ENCODE peak calls at places on chromosomes 13 and 19, in ten cellular contexts. C, X, L, S, H, G, I, N, Q and B are unnamed samples.

GRCh38 chr13:114089341-114089740 is 43.1 kb downstream of the RASA3 start:
- DNase-seq in S (no peak), G (peak; percentile 5), X (no peak), N (no peak), L (peak; percentile 44), Q (no peak), C (no peak), I (no peak), H (no peak), B (no peak)

GRCh38 chr19:13842294-13843103 is 34.4 kb upstream of the NANOS3 start:
- DNase-seq in X (peak; percentile 91), C (peak; percentile 93), H (peak; percentile 91), N (peak; percentile 70), S (peak; percentile 91), I (peak; percentile 89), L (peak; percentile 71), Q (peak; percentile 85), G (peak; percentile 88), B (peak; percentile 83)

GRCh38 chr13:42991892-42992584 is at the start of gene EPSTI1:
- DNase-seq in Q (peak; percentile 74), C (peak; percentile 85), H (peak; percentile 81), G (peak; percentile 83), I (peak; percentile 66), X (peak; percentile 61), L (peak; percentile 90), S (peak; percentile 54), N (peak; percentile 5), B (peak; percentile 64)

GRCh38 chr13:111929036-111929616 is 137.8 kb upstream of the SOX1 start:
- DNase-seq in S (no peak), I (no peak), N (no peak), X (no peak), Q (no peak), L (peak; percentile 43), C (no peak), H (no peak), G (no peak), B (no peak)

GRCh38 chr19:46076951-46077814 is 36.4 kb upstream of the IGFL4 start:
- DNase-seq in S (no peak), C (peak; percentile 91), X (no peak), Q (peak; percentile 72), N (no peak), H (no peak), G (peak; percentile 57), I (peak; percentile 21), L (peak; percentile 94), B (peak; percentile 27)

GRCh38 chr19:14433454-14434156 is 499 bp downstream of the PKN1 start:
- DNase-seq in G (peak; percentile 75), C (peak; percentile 60), X (no peak), H (peak; percentile 62), Q (peak; percentile 57), L (peak; percentile 62), I (no peak), N (no peak), S (no peak), B (peak; percentile 65)

GRCh38 chr13:51050021-51050886 is 60.8 kb downstream of the C13orf42 start:
- DNase-seq in N (no peak), S (no peak), C (no peak), X (no peak), L (peak; percentile 40), I (no peak), Q (no peak), G (no peak), H (no peak), B (no peak)

GRCh38 chr19:33064117-33064777 is 441 bp downstream of the RHPN2 start:
- DNase-seq in I (no peak), G (peak; percentile 64), N (no peak), L (peak; percentile 89), Q (peak; percentile 61), X (no peak), C (peak; percentile 75), S (peak; percentile 19), H (peak; percentile 73), B (peak; percentile 76)

GRCh38 chr19:20662421-20663105 is 1.2 kb upstream of the ZNF626 start:
- DNase-seq in C (no peak), N (no peak), I (no peak), L (no peak), X (no peak), G (no peak), H (no peak), S (no peak), Q (no peak), B (peak; percentile 57)

GRCh38 chr19:56091066-56091490 is 30.0 kb downstream of the ZNF787 start:
- DNase-seq in I (no peak), L (no peak), G (no peak), X (no peak), S (no peak), N (no peak), H (no peak), Q (no peak), C (no peak), B (no peak)

GRCh38 chr13:73063166-73063565 is 4.4 kb downstream of the KLF5 start:
- DNase-seq in L (no peak), C (no peak), Q (no peak), H (no peak), I (no peak), X (no peak), S (no peak), N (no peak), G (no peak), B (no peak)
- H3K4me3 ChIP-seq in L (peak overlapping the region; percentile 98), C (peak overlapping the region; percentile 44), Q (no peak overlapping the region), H (peak overlapping the region; percentile 18), I (no peak overlapping the region), X (no peak overlapping the region), S (no peak overlapping the region), N (no peak overlapping the region), G (peak overlapping the region; percentile 97), B (no peak overlapping the region)

GRCh38 chr19:44717603-44718002 is 18.7 kb downstream of the CEACAM16 start:
- DNase-seq in H (no peak), N (no peak), X (no peak), Q (no peak), G (no peak), L (no peak), C (no peak), S (no peak), I (no peak), B (no peak)
- H3K27ac ChIP-seq in H (peak overlapping the region; percentile 83), N (no peak overlapping the region), X (peak overlapping the region; percentile 90), Q (peak overlapping the region; percentile 25), G (peak overlapping the region; percentile 88), L (no peak overlapping the region), C (peak overlapping the region; percentile 95), S (peak overlapping the region; percentile 53), I (no peak overlapping the region), B (peak overlapping the region; percentile 95)

DNA sequence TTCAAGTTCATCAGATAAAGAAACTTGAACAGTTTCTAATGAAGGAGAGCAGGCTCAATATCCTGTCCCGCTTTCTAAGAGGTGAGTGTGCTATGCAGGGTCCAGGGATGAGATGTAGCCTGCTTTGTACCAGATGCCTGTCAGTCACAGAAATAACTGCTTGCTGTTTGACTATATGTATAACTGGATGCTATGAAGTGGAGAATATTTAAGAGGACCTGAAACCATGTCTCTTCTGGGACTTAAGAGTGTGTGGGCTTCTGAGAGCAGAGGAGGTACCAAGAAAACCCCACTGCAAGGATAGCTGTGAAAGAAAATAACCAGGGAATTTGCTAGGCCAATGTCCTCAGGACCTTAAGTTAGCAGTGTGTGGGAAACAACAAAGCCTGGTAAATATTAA is 246.3 kb upstream of the RFC3 start:
- DNase-seq in H (no peak), I (no peak), C (no peak), Q (no peak), G (no peak), L (no peak), N (no peak), S (no peak), X (no peak), B (no peak)
- TF ChIP-seq CTCF in H (no peak), I (no peak), C (no peak), Q (no peak), G (no peak), L (no peak), N (no peak), S (no peak), X (no peak), B (no peak)

GRCh38 chr13:27789495-27790303 is 2.6 kb upstream of the GSX1 start:
- DNase-seq in X (no peak), H (no peak), G (no peak), L (peak; percentile 66), S (no peak), C (no peak), Q (no peak), N (no peak), I (no peak), B (no peak)
- H3K4me3 ChIP-seq in X (peak overlapping the region; percentile 46), H (peak overlapping the region; percentile 43), G (peak overlapping the region; percentile 9), L (no peak overlapping the region), S (peak overlapping the region; percentile 36), C (peak overlapping the region; percentile 5), Q (no peak overlapping the region), N (peak overlapping the region; percentile 47), I (no peak overlapping the region), B (no peak overlapping the region)

GRCh38 chr13:57624565-57625435 is 6.7 kb upstream of the PCDH17 start:
- DNase-seq in I (peak; percentile 44), C (peak; percentile 84), N (no peak), L (peak; percentile 83), S (no peak), Q (peak; percentile 67), X (no peak), G (peak; percentile 8), H (no peak), B (peak; percentile 16)
- H3K27ac ChIP-seq in I (no peak overlapping the region), C (no peak overlapping the region), N (no peak overlapping the region), L (no peak overlapping the region), S (no peak overlapping the region), Q (no peak overlapping the region), X (no peak overlapping the region), G (no peak overlapping the region), H (no peak overlapping the region), B (no peak overlapping the region)

DNA sequence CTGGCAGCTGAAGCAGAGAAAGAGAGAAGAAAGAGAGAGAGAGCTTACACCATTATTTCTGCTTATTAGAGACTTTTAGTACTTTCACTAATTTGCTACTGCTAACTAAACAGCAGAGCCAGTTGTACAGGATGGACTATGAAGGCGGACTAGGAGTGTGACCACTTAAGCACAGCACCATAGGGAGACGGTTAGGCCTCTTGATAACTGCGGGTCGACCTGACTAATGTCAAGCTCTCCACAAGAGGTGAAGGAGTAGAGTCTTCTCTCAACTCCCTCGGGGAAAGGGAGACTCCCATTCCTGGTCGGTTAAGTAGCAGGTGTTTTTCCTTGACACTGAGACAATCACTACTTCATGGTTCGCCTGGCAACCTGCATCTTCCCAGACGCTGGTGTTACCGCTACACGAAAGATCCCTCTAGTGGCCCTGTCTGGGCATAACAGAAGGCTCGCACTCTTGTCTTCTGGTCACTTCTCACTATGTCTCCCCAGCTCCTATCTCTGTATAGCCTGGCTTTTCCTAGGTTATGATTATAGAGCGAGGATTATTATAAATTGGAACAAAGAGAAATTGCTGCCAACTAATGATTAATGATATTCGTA is 5.3 kb upstream of the PSG7 start:
- DNase-seq in G (no peak), I (no peak), L (no peak), C (no peak), X (no peak), N (no peak), S (no peak), H (no peak), Q (no peak), B (no peak)
- TF ChIP-seq CTCF in G (peak; percentile 25), I (no peak), L (peak; percentile 43), C (no peak), X (peak; percentile 56), N (no peak), S (no peak), H (no peak), Q (peak; percentile 20), B (no peak)

DNA sequence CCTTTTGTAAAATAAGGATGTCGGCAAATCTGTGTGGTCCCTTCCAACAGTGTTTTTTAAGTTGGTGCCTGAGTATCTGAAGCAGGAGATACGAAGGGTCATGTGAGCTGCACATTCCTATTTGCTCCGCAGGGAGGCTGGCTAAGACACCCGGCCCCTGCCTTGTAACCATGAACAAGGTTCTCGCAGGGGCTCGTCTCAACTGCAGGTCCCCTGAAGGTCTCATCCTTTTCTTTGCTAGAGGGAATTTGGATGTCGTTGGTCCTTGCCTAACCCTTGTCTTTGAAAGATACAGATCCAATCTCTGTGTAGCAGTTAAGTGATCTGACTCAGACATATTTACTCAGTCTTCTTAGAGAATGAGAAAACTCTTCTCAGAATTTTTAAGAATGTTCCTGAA is 64.4 kb downstream of the LRCH1 start:
- DNase-seq in S (no peak), G (no peak), I (no peak), X (no peak), L (no peak), Q (no peak), H (no peak), C (no peak), N (no peak), B (no peak)
- H3K4me3 ChIP-seq in S (no peak overlapping the region), G (no peak overlapping the region), I (no peak overlapping the region), X (peak overlapping the region; percentile 0), L (no peak overlapping the region), Q (no peak overlapping the region), H (no peak overlapping the region), C (no peak overlapping the region), N (no peak overlapping the region), B (no peak overlapping the region)